ENCODE peak calls at places on chromosome 19, in nine cellular contexts. U, Y, D, M, P, B, S, Q and G are unnamed samples. For H3K27me3, the result is how much of the 10 kb centered on the place peaks cover.

GRCh38 chr19:42275103-42275502 is 6.1 kb downstream of the CIC start:
- DNase-seq in M (no peak), B (no peak), S (no peak), Q (no peak), D (no peak), Y (no peak), U (no peak), P (no peak), G (no peak)

GRCh38 chr19:54489341-54489740 is 13.3 kb upstream of the LAIR2 start:
- DNase-seq in M (no peak), U (no peak), B (no peak), S (no peak), Y (no peak), D (no peak), P (no peak), Q (no peak), G (no peak)

GRCh38 chr19:4229179-4229931 is at the start of gene EBI3:
- DNase-seq in Q (peak), S (no peak), Y (no peak), M (no peak), U (no peak), B (peak), P (no peak), D (no peak), G (no peak)

GRCh38 chr19:7831452-7831851 is 1.4 kb downstream of the EVI5L start:
- DNase-seq in P (no peak), U (no peak), B (peak), Y (peak), S (no peak), M (no peak), D (no peak), Q (peak), G (no peak)

GRCh38 chr19:52048604-52049493 is at the start of gene ZNF432:
- DNase-seq in M (peak), P (no peak), Y (peak), U (peak), S (peak), Q (peak), D (peak), B (peak), G (peak)

GRCh38 chr19:28569132-28570114 is 643.5 kb downstream of the UQCRFS1 start:
- DNase-seq in Q (no peak), P (no peak), U (no peak), B (no peak), S (no peak), Y (no peak), M (no peak), D (no peak), G (no peak)

GRCh38 chr19:7988307-7988706 is 17.1 kb downstream of the ELAVL1 start:
- DNase-seq in S (no peak), U (no peak), M (no peak), D (no peak), B (no peak), Y (no peak), Q (peak), P (no peak), G (no peak)

GRCh38 chr19:47157455-47158321 is 27.1 kb downstream of the SAE1 start:
- DNase-seq in U (peak), D (peak), Y (peak), M (no peak), B (peak), S (no peak), Q (peak), P (no peak), G (peak)

GRCh38 chr19:17718467-17718987 is 753 bp upstream of the MAP1S start:
- DNase-seq in S (no peak), Y (peak), D (no peak), U (no peak), M (no peak), Q (no peak), B (no peak), P (no peak), G (no peak)

GRCh38 chr19:29550896-29551295 is 25.1 kb downstream of the VSTM2B start:
- DNase-seq in S (no peak), U (no peak), M (no peak), D (no peak), B (no peak), Q (no peak), Y (no peak), P (no peak), G (no peak)

GRCh38 chr19:46967578-46968018 is 52.0 kb upstream of the NPAS1 start:
- DNase-seq in Q (no peak), Y (no peak), D (no peak), S (no peak), M (no peak), P (no peak), B (no peak), U (no peak), G (no peak)

GRCh38 chr19:19704836-19705235 is 28.1 kb downstream of the ZNF14 start:
- DNase-seq in B (no peak), M (no peak), D (no peak), Q (no peak), P (no peak), U (no peak), Y (no peak), S (no peak), G (no peak)

GRCh38 chr19:18470153-18470552 is 32.2 kb upstream of the ISYNA1 start:
- DNase-seq in S (no peak), M (no peak), U (no peak), Q (peak), Y (peak), D (no peak), P (no peak), B (no peak), G (no peak)

GRCh38 chr19:37817180-37817911 is 38.0 kb upstream of the ZNF573 start:
- DNase-seq in Q (peak), M (no peak), P (no peak), U (peak), S (peak), D (peak), Y (peak), B (peak), G (no peak)

GRCh38 chr19:18063463-18063862 is 23.3 kb downstream of the IL12RB1 start:
- DNase-seq in D (no peak), B (no peak), P (no peak), Y (peak), S (no peak), Q (peak), M (no peak), U (no peak), G (peak)

GRCh38 chr19:16894080-16894479 is 5.3 kb downstream of the F2RL3 start:
- DNase-seq in Q (peak), D (no peak), B (no peak), S (no peak), U (no peak), P (no peak), Y (no peak), M (no peak), G (no peak)

GRCh38 chr19:53538378-53539109 is 599 bp downstream of the ZNF331 start:
- DNase-seq in D (no peak), B (no peak), Q (no peak), U (no peak), M (no peak), Y (peak), P (no peak), S (no peak), G (no peak)

GRCh38 chr19:55647732-55648656 is at the start of gene CCDC106:
- DNase-seq in Y (peak), D (peak), Q (peak), P (no peak), S (no peak), U (no peak), M (no peak), B (peak), G (peak)

GRCh38 chr19:45667620-45668341 is at the start of gene GIPR:
- DNase-seq in D (no peak), M (peak), B (no peak), P (no peak), Q (peak), S (no peak), U (no peak), Y (peak), G (peak)

GRCh38 chr19:21698215-21698614 is 69.2 kb downstream of the ZNF100 start:
- DNase-seq in U (no peak), D (no peak), Y (peak), B (peak), S (no peak), Q (no peak), M (no peak), P (no peak), G (no peak)

GRCh38 chr19:18999016-18999758 is 34.1 kb downstream of the SUGP2 start:
- DNase-seq in Y (no peak), P (no peak), D (no peak), U (no peak), M (no peak), S (no peak), Q (peak), B (peak), G (no peak)

GRCh38 chr19:5967994-5968430 is 9.9 kb downstream of the RANBP3 start:
- DNase-seq in B (peak), M (peak), P (peak), S (peak), D (peak), Q (peak), Y (peak), U (no peak), G (peak)

GRCh38 chr19:5364674-5365073 is 24.1 kb upstream of the PTPRS start:
- DNase-seq in Q (no peak), S (no peak), M (no peak), P (no peak), U (no peak), Y (peak), D (no peak), B (no peak), G (no peak)

GRCh38 chr19:54364775-54365257 is at the start of gene LAIR1:
- DNase-seq in P (no peak), U (no peak), Y (no peak), D (peak), B (peak), S (no peak), M (no peak), Q (no peak), G (peak)

GRCh38 chr19:35114656-35115537 is 726 bp upstream of the FXYD3 start:
- DNase-seq in Q (peak), U (no peak), Y (peak), S (peak), B (peak), D (peak), P (peak), M (no peak), G (peak)

GRCh38 chr19:33390120-33390907 is 16.8 kb downstream of the CEBPG start:
- DNase-seq in P (no peak), M (no peak), B (peak), D (peak), Q (peak), Y (no peak), U (no peak), S (peak), G (no peak)

GRCh38 chr19:45824531-45825262 is 9.6 kb upstream of the RSPH6A start:
- DNase-seq in U (no peak), Y (no peak), M (no peak), Q (peak), P (no peak), S (no peak), B (no peak), D (no peak), G (no peak)

GRCh38 chr19:1813197-1813836 is 1.2 kb upstream of the ATP8B3 start:
- DNase-seq in S (no peak), U (no peak), Y (no peak), M (no peak), B (no peak), D (peak), Q (no peak), P (no peak), G (no peak)

GRCh38 chr19:41366089-41366488 is 2.1 kb upstream of the B9D2 start:
- DNase-seq in D (no peak), U (no peak), M (no peak), Q (no peak), S (no peak), B (no peak), Y (no peak), P (no peak), G (no peak)

GRCh38 chr19:4896372-4896771 is 6.3 kb downstream of the ARRDC5 start:
- DNase-seq in U (no peak), S (no peak), Y (no peak), D (no peak), P (no peak), Q (no peak), M (no peak), B (peak), G (no peak)

GRCh38 chr19:2150794-2151338 is 500 bp downstream of the AP3D1 start:
- DNase-seq in B (no peak), S (no peak), D (no peak), Y (peak), U (no peak), P (no peak), Q (peak), M (no peak), G (peak)

GRCh38 chr19:31338069-31338767 is 11.0 kb downstream of the TSHZ3 start:
- DNase-seq in Y (peak), U (no peak), B (peak), S (no peak), D (peak), P (no peak), M (no peak), Q (no peak), G (no peak)

GRCh38 chr19:3123956-3124355 is 11.9 kb upstream of the GNA15 start:
- DNase-seq in Y (no peak), D (no peak), P (no peak), S (no peak), U (no peak), B (no peak), Q (no peak), M (no peak), G (no peak)

GRCh38 chr19:2049741-2050348 is 1.2 kb downstream of the MKNK2 start:
- DNase-seq in U (no peak), Q (peak), M (no peak), D (peak), B (peak), P (no peak), Y (peak), S (peak), G (peak)

GRCh38 chr19:55545913-55546495 is 661 bp upstream of the SBK3 start:
- DNase-seq in P (no peak), B (no peak), U (no peak), S (no peak), Y (no peak), M (no peak), Q (peak), D (no peak), G (no peak)

GRCh38 chr19:29211562-29212416 is 1.2 kb downstream of the UQCRFS1 start:
- DNase-seq in B (peak), D (no peak), Y (no peak), Q (peak), S (no peak), M (no peak), P (no peak), U (no peak), G (no peak)

GRCh38 chr19:15251749-15252397 is 19.6 kb upstream of the EPHX3 start:
- DNase-seq in Y (peak), U (peak), M (no peak), B (peak), Q (peak), P (no peak), D (peak), S (peak), G (no peak)
- TF ChIP-seq CTCF in Y (peak), U (peak), M (peak), B (peak), Q (peak), P (no peak), D (peak), S (peak), G (no peak)

GRCh38 chr19:10912619-10913018 is 15.8 kb downstream of the YIPF2 start:
- DNase-seq in Y (no peak), S (no peak), Q (peak), P (no peak), U (no peak), B (no peak), D (no peak), M (no peak), G (no peak)
- H3K27ac ChIP-seq in Y (no peak), S (no peak), Q (no peak), P (no peak), U (no peak), B (no peak), D (no peak), M (no peak), G (no peak)

GRCh38 chr19:49256691-49257090 is 68.3 kb downstream of the SLC6A16 start:
- DNase-seq in B (no peak), Q (no peak), D (no peak), M (no peak), S (no peak), P (no peak), Y (no peak), U (no peak), G (no peak)

GRCh38 chr19:49255674-49256073 is 69.3 kb downstream of the SLC6A16 start:
- DNase-seq in Y (no peak), B (no peak), M (no peak), U (no peak), Q (no peak), P (no peak), S (no peak), D (no peak), G (no peak)

GRCh38 chr19:49264258-49264657 is 60.7 kb downstream of the SLC6A16 start:
- DNase-seq in M (no peak), U (no peak), Q (no peak), S (no peak), P (no peak), Y (no peak), D (no peak), B (no peak), G (no peak)

DNA sequence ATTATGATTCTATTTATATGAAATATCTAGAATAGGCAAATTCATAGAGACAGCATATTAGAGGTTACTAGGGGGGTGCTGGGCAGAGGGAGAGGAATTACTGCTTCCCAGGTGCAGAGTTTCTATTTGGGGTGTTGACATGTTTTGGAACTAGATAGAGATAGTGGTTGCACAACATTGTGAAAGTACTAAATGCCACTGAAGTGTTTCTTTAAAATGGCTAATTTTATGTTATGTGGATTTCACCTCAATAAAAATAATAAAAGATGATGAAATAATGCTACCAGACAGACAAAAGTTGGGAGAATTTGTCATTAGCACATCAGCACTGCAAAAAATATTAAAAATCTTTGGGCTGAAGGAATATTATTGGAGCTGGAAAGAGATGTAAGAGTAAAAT is 63.4 kb downstream of the SLC6A16 start:
- DNase-seq in Y (no peak), M (no peak), D (no peak), P (no peak), B (peak), Q (no peak), U (no peak), S (no peak), G (no peak)
- H3K27me3 ChIP-seq in Y (under half), M (under half), D (under half), P (under half), B (under half), Q (under half), U (under half), S (under half), G (under half)

GRCh38 chr19:547117-547516 is 3.3 kb downstream of the GZMM start:
- DNase-seq in U (no peak), P (no peak), D (no peak), B (no peak), Q (no peak), M (no peak), Y (no peak), S (no peak), G (no peak)

GRCh38 chr19:548841-549830 is 5.3 kb downstream of the GZMM start:
- DNase-seq in Q (peak), M (no peak), U (no peak), S (no peak), D (no peak), B (no peak), Y (no peak), P (no peak), G (no peak)

GRCh38 chr19:542173-542866 is 1.5 kb upstream of the GZMM start:
- DNase-seq in U (no peak), S (no peak), Y (no peak), Q (peak), M (no peak), P (no peak), B (no peak), D (no peak), G (no peak)

GRCh38 chr19:543912-544608 is at the start of gene GZMM:
- DNase-seq in D (no peak), Y (no peak), U (no peak), S (no peak), M (no peak), P (no peak), Q (peak), B (no peak), G (peak)

GRCh38 chr19:547836-548720 is 4.2 kb downstream of the GZMM start:
- DNase-seq in Q (no peak), S (no peak), M (no peak), U (no peak), P (no peak), Y (no peak), B (no peak), D (no peak), G (no peak)
- TF ChIP-seq CTCF in Q (no peak), S (no peak), M (peak), U (no peak), P (no peak), Y (no peak), B (no peak), D (no peak), G (no peak)

GRCh38 chr19:23415561-23416191 is 20.4 kb upstream of the ZNF91 start:
- DNase-seq in Q (peak), U (no peak), P (no peak), S (no peak), B (peak), D (no peak), Y (peak), M (no peak), G (no peak)
- H3K27ac ChIP-seq in Q (no peak), U (no peak), P (peak), S (no peak), B (no peak), D (no peak), Y (peak), M (no peak), G (no peak)

DNA sequence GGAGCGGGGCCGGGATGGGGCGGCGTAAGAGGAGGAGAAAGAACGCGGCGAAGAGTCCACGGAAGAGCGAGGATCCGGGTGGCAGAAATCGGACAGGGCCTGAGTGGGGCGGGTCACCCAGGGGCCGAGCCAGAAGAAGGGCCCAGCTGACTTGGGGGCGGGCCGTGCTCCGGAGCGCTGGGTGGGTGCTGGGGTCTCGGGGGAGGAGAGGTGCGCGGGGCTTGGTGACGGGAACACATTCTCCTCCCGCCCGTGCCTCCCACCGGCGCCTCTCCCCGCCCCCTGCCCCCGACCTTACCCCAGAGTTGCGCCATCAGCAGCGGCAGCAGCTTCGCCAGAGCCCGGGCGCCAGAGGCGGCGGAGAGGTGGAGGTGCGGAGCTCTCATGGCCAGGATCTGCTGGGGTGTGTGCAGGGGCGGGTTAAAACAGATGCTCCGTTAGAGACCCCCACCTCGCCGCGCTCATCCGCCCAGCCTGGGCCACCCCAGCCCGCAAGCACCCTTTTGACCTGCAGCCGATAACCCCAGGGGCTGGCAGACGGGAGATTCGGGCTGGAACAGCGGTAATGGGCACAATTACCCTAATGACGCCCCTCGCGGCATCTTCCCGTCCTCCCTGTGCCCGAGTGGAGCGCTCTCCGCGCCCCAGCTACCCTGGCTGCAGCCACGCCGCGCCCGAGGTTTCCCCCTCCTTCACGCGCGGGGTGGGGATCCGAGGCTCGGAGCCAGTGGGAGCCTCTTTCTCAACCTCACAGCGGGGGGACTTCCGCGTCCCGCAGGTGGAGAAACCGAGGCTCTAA is 565 bp downstream of the KLK10 start:
- DNase-seq in S (no peak), B (peak), D (peak), Y (no peak), P (no peak), U (no peak), Q (peak), M (no peak), G (no peak)
- H3K27me3 ChIP-seq in S (half or more), B (half or more), D (under half), Y (half or more), P (under half), U (under half), Q (under half), M (under half), G (under half)